ENCODE peak calls at places on chromosomes 12 and 14, in eight cellular contexts. S is right atrium auricular region; U is stimulated activated CD8-positive, alpha-beta memory T cell treated with anti-CD3 and anti-CD28 coated beads, Interleukin-15, amount 100 ng/mL, for 1 hour; M is RWPE2; F is hepatic stellate cell; C is upper lobe of left lung; Z is activated CD8-positive, alpha-beta memory T cell treated with anti-CD3 and anti-CD28 coated beads, Interleukin-2, amount 10 ng/mL, durations not matched to agents 7 days and 5 days; L is EL. Q is an unnamed sample.

GRCh38 chr12:58169826-58170225 is 228.5 kb downstream of the ATP23 start:
- DNase-seq in S (no peak), U (no peak), M (no peak), F (no peak), C (no peak), Z (no peak), L (no peak), Q (no peak)

GRCh38 chr14:28406181-28406580 is 360.4 kb upstream of the FOXG1 start:
- DNase-seq in S (no peak), U (no peak), M (no peak), F (no peak), C (no peak), Z (no peak), L (no peak), Q (no peak)

GRCh38 chr12:101570022-101570421 is 24.7 kb upstream of the MYBPC1 start:
- DNase-seq in S (no peak), U (no peak), M (no peak), F (peak; percentile 18), C (no peak), Z (no peak), L (peak; percentile 42), Q (no peak)

GRCh38 chr12:100963381-100963780 is 168.8 kb downstream of the ANO4 start:
- DNase-seq in S (no peak), U (no peak), M (no peak), F (no peak), C (no peak), Z (no peak), L (no peak), Q (no peak)

GRCh38 chr12:89661706-89662330 is 46.8 kb downstream of the ATP2B1 start:
- DNase-seq in S (no peak), U (no peak), M (no peak), F (no peak), C (no peak), Z (no peak), L (no peak), Q (no peak)

GRCh38 chr14:99129998-99130397 is 142.0 kb downstream of the BCL11B start:
- DNase-seq in S (peak; percentile 9), U (no peak), M (no peak), F (no peak), C (peak; percentile 16), Z (peak; percentile 15), L (no peak), Q (no peak)

GRCh38 chr12:87687362-87687761 is 341.8 kb downstream of the C12orf50 start:
- DNase-seq in S (no peak), U (no peak), M (no peak), F (peak; percentile 6), C (no peak), Z (no peak), L (peak; percentile 77), Q (no peak)

GRCh38 chr14:96079066-96079465 is 39.9 kb downstream of the C14orf132 start:
- DNase-seq in S (no peak), U (no peak), M (peak; percentile 9), F (no peak), C (no peak), Z (no peak), L (no peak), Q (no peak)

GRCh38 chr12:47768323-47768811 is 4.7 kb upstream of the SLC48A1 start:
- DNase-seq in S (no peak), U (no peak), M (no peak), F (peak; percentile 52), C (no peak), Z (no peak), L (peak; percentile 72), Q (no peak)

GRCh38 chr12:57223191-57224165 is 6.0 kb upstream of the SHMT2 start:
- DNase-seq in S (no peak), U (no peak), M (no peak), F (no peak), C (no peak), Z (peak; percentile 82), L (no peak), Q (no peak)

GRCh38 chr12:76259071-76259470 is 89.1 kb downstream of the BBS10 start:
- DNase-seq in S (no peak), U (no peak), M (no peak), F (peak; percentile 47), C (no peak), Z (no peak), L (peak; percentile 50), Q (no peak)

GRCh38 chr14:76863724-76864407 is 37.7 kb downstream of the LRRC74A start:
- DNase-seq in S (peak; percentile 67), U (no peak), M (no peak), F (no peak), C (peak; percentile 81), Z (no peak), L (no peak), Q (no peak)

GRCh38 chr14:100107236-100107635 is 42.0 kb downstream of the EVL start:
- DNase-seq in S (no peak), U (no peak), M (peak; percentile 93), F (no peak), C (peak; percentile 42), Z (peak; percentile 61), L (no peak), Q (no peak)

GRCh38 chr12:24561882-24562760 is 386.8 kb downstream of the BCAT1 start:
- DNase-seq in S (peak; percentile 73), U (no peak), M (no peak), F (peak; percentile 72), C (peak; percentile 67), Z (no peak), L (peak; percentile 30), Q (no peak)

GRCh38 chr14:58151264-58151700 is 731 bp downstream of the ARMH4 start:
- DNase-seq in S (no peak), U (no peak), M (no peak), F (no peak), C (no peak), Z (no peak), L (no peak), Q (no peak)

GRCh38 chr14:90509403-90509802 is 112.6 kb downstream of the CALM1 start:
- DNase-seq in S (no peak), U (no peak), M (no peak), F (no peak), C (no peak), Z (no peak), L (no peak), Q (no peak)

GRCh38 chr12:2273288-2273687 is 220.5 kb downstream of the CACNA1C start:
- DNase-seq in S (no peak), U (no peak), M (no peak), F (peak; percentile 89), C (no peak), Z (no peak), L (peak; percentile 66), Q (no peak)

GRCh38 chr12:52380271-52380694 is 5.2 kb downstream of the KRT84 start:
- DNase-seq in S (no peak), U (no peak), M (no peak), F (no peak), C (peak; percentile 50), Z (peak; percentile 46), L (peak; percentile 30), Q (no peak)

GRCh38 chr12:98828802-98829600 is 183.9 kb downstream of the APAF1 start:
- DNase-seq in S (no peak), U (no peak), M (no peak), F (no peak), C (no peak), Z (no peak), L (peak; percentile 29), Q (no peak)

GRCh38 chr12:38367506-38367905 is 50.9 kb downstream of the ALG10B start:
- DNase-seq in S (no peak), U (no peak), M (no peak), F (no peak), C (no peak), Z (no peak), L (no peak), Q (no peak)

GRCh38 chr12:58487280-58488141 is 432.8 kb downstream of the LRIG3 start:
- DNase-seq in S (no peak), U (no peak), M (no peak), F (peak; percentile 12), C (no peak), Z (no peak), L (peak; percentile 46), Q (no peak)

GRCh38 chr14:68137704-68138619 is 318.4 kb downstream of the RAD51B start:
- DNase-seq in S (peak; percentile 78), U (no peak), M (peak; percentile 96), F (peak; percentile 72), C (peak; percentile 29), Z (no peak), L (peak; percentile 100), Q (no peak)

Q was measured in D721Med.